ENCODE peak calls at places on chromosomes 16 and 17, in eight cellular contexts. C, A, G, D, S, H, R and N are unnamed samples.

GRCh38 chr17:65000798-65001197 is 55.7 kb downstream of the GNA13 start:
- DNase-seq in C (no peak), A (no peak), G (no peak), D (no peak), S (no peak), H (no peak), R (no peak), N (no peak)

GRCh38 chr16:8887952-8888560 is 5.9 kb downstream of the LITAFD start:
- DNase-seq in C (peak; percentile 81), A (no peak), G (no peak), D (no peak), S (peak; percentile 44), H (peak; percentile 85), R (no peak), N (peak; percentile 79)

GRCh38 chr17:14827394-14827793 is 437.7 kb downstream of the PMP22 start:
- DNase-seq in C (no peak), A (no peak), G (no peak), D (no peak), S (no peak), H (no peak), R (no peak), N (no peak)

GRCh38 chr16:12539185-12539929 is 264.3 kb downstream of the CPPED1 start:
- DNase-seq in C (no peak), A (no peak), G (no peak), D (no peak), S (no peak), H (no peak), R (no peak), N (no peak)

GRCh38 chr17:77666881-77667395 is 291.6 kb upstream of the TNRC6C start:
- DNase-seq in C (no peak), A (peak; percentile 52), G (peak; percentile 53), D (no peak), S (no peak), H (no peak), R (no peak), N (no peak)

GRCh38 chr17:48510761-48511604 is 19.8 kb downstream of the HOXB1 start:
- DNase-seq in C (no peak), A (no peak), G (no peak), D (no peak), S (peak; percentile 76), H (no peak), R (no peak), N (no peak)

GRCh38 chr16:12878973-12879372 is 22.4 kb upstream of the SHISA9 start:
- DNase-seq in C (no peak), A (no peak), G (no peak), D (no peak), S (no peak), H (no peak), R (no peak), N (no peak)

GRCh38 chr17:29615048-29615385 is 7.7 kb downstream of the CORO6 start:
- DNase-seq in C (no peak), A (peak; percentile 61), G (peak; percentile 58), D (no peak), S (no peak), H (no peak), R (no peak), N (no peak)

GRCh38 chr16:78894872-78895271 is 705.7 kb downstream of the MAF start:
- DNase-seq in C (no peak), A (peak; percentile 35), G (no peak), D (peak; percentile 18), S (no peak), H (no peak), R (no peak), N (no peak)
- H3K27ac ChIP-seq in C (no peak overlapping the region), A (no peak overlapping the region), G (peak overlapping the region; percentile 34), D (no peak overlapping the region), S (no peak overlapping the region), H (no peak overlapping the region), R (no peak overlapping the region), N (no peak overlapping the region)

DNA sequence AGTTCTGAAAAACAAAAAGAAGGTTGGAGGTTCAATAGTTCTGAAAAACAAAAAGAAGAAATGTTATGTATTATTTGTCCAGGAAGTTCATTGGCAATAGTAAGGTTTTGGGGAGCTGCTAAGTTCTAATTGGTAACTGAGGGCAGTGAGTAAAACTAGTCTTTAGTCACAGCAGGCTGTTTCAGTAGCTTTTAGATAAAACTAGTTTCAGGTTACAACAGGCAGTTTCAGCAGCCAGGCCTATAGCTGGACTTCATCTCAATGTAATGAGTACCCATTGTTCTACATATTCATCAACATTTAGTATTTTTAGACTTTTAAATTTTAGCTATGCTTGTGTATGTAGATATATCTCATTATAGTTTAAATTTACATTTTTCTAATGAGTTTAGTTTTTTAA is 639.3 kb downstream of the TOX3 start:
- DNase-seq in C (no peak), A (no peak), G (no peak), D (no peak), S (no peak), H (no peak), R (no peak), N (no peak)
- TF ChIP-seq CTCF in C (no peak), A (no peak), G (no peak), D (no peak), S (no peak), H (no peak), R (no peak), N (no peak)

DNA sequence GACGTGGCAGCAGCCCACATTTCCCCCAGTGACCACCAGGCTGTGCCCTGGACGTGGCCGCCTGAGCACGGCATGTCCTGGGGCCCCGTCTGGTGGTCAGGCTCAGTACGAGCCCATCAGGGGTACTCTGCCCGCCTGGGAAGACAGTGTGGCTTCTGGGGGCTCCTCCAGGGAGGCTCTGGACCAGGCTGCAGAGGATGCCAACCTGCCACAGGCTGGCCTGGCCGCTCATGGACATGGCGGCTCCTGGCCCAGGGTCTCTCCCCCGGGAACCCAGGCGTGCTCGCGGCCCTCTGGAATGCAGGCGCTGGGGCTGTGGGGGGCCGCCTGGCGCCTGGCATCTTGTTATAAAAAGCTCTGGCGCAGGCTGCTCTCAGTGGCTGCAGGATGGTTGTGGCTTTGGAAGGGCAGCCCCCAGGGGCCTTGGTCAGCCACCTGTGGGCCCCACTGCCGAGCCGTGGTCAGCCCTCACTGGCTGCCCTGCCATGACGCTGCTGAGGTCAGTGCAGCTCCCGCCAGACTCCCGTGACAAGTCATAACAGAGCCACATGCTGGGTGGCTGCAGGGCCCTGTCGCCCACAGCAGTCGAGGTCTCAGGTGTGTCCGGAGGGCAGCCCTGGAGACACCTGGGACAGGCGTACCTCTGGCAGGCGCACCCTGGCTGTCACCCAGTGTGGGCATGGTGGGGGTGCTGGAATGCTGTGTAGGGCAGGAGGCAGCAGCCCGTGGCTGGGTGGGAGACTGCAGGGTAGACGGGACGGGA is 15.0 kb downstream of the CENPX start:
- DNase-seq in C (no peak), A (no peak), G (no peak), D (no peak), S (no peak), H (no peak), R (no peak), N (no peak)
- H3K4me1 ChIP-seq in C (peaks cover 52% of the 10 kb centered on the region), A (no peaks in the 10 kb centered on the region), G (no peaks in the 10 kb centered on the region), D (no peaks in the 10 kb centered on the region), S (peaks cover 6% of the 10 kb centered on the region), H (peaks cover 62% of the 10 kb centered on the region), R (peaks cover 29% of the 10 kb centered on the region), N (no peaks in the 10 kb centered on the region)

GRCh38 chr16:1492082-1492922 is 858 bp upstream of the TELO2 start:
- DNase-seq in C (no peak), A (no peak), G (no peak), D (no peak), S (no peak), H (no peak), R (no peak), N (no peak)
- H3K27ac ChIP-seq in C (peak overlapping the region; percentile 87), A (peak overlapping the region; percentile 80), G (peak overlapping the region; percentile 96), D (peak overlapping the region; percentile 69), S (peak overlapping the region; percentile 97), H (peak overlapping the region; percentile 89), R (peak overlapping the region; percentile 79), N (peak overlapping the region; percentile 82)

GRCh38 chr16:67278773-67279295 is 498 bp upstream of the PLEKHG4 start:
- DNase-seq in C (no peak), A (peak; percentile 39), G (peak; percentile 9), D (no peak), S (no peak), H (no peak), R (no peak), N (peak; percentile 20)
- TF ChIP-seq CTCF in C (no peak), A (peak; percentile 13), G (no peak), D (no peak), S (peak; percentile 28), H (no peak), R (no peak), N (no peak)

DNA sequence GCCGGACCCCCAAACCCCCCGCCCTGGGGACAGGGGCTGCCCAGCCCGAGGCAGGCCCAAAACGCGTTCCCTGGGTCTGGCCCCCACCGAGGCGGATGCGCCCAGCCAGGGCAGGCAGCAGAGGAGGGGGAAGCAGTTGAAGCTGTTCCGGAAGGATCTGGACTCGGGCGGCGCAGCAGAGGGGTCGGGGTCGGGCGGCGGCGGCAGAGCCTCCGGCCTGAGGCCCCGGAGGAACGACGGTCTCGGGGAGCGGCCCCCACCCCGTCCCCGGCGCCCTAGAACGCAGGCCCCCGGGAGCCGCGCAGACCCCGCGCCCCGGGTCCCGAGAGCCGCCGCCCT is 22.9 kb upstream of the ZFPM1 start:
- DNase-seq in C (no peak), A (no peak), G (no peak), D (no peak), S (no peak), H (no peak), R (no peak), N (no peak)
- H3K4me1 ChIP-seq in C (peaks cover 25% of the 10 kb centered on the region), A (peaks cover 14% of the 10 kb centered on the region), G (peaks cover 13% of the 10 kb centered on the region), D (no peaks in the 10 kb centered on the region), S (no peaks in the 10 kb centered on the region), H (peaks cover 16% of the 10 kb centered on the region), R (peaks cover under 1% of the 10 kb centered on the region), N (no peaks in the 10 kb centered on the region)